ENCODE peak calls at places on chromosomes 6 and 20, in nine cellular contexts. One of them, this sample, is unnamed. For H3K79me2, the result is how much of the 10 kb centered on the place peaks cover.

GRCh38 chr6:145815351-145815772 is 767 bp upstream of the FBXO30 start:
- DNase-seq in MM.1S: no peak
- DNase-seq in hepatocyte: peak
- DNase-seq in GM23248: peak
- DNase-seq in neural progenitor cell: no peak
- DNase-seq in GM23338: peak
- DNase-seq in SK-N-SH: peak
- DNase-seq in HCT116: no peak
- DNase-seq in PC-3: no peak
- DNase-seq in this sample: no peak

GRCh38 chr6:17280552-17281090 is 540 bp upstream of the RBM24 start:
- DNase-seq in MM.1S: no peak
- DNase-seq in hepatocyte: peak
- DNase-seq in GM23248: peak
- DNase-seq in neural progenitor cell: peak
- DNase-seq in GM23338: peak
- DNase-seq in SK-N-SH: peak
- DNase-seq in HCT116: no peak
- DNase-seq in PC-3: no peak
- DNase-seq in this sample: no peak

GRCh38 chr20:47080365-47080764 is 185.7 kb downstream of the EYA2 start:
- DNase-seq in MM.1S: no peak
- DNase-seq in hepatocyte: no peak
- DNase-seq in GM23248: no peak
- DNase-seq in neural progenitor cell: no peak
- DNase-seq in GM23338: no peak
- DNase-seq in SK-N-SH: no peak
- DNase-seq in HCT116: no peak
- DNase-seq in PC-3: no peak
- DNase-seq in this sample: no peak

GRCh38 chr6:32967151-32968091 is 973 bp upstream of the BRD2 start:
- DNase-seq in MM.1S: peak
- DNase-seq in hepatocyte: peak
- DNase-seq in GM23248: peak
- DNase-seq in neural progenitor cell: peak
- DNase-seq in GM23338: peak
- DNase-seq in SK-N-SH: peak
- DNase-seq in HCT116: peak
- DNase-seq in PC-3: peak
- DNase-seq in this sample: peak

GRCh38 chr6:112431803-112432202 is 84.7 kb downstream of the RFPL4B start:
- DNase-seq in MM.1S: no peak
- DNase-seq in hepatocyte: no peak
- DNase-seq in GM23248: no peak
- DNase-seq in neural progenitor cell: no peak
- DNase-seq in GM23338: no peak
- DNase-seq in SK-N-SH: no peak
- DNase-seq in HCT116: no peak
- DNase-seq in PC-3: no peak
- DNase-seq in this sample: no peak

GRCh38 chr6:44735631-44735963 is 348.1 kb downstream of the CDC5L start:
- DNase-seq in MM.1S: no peak
- DNase-seq in hepatocyte: no peak
- DNase-seq in GM23248: peak
- DNase-seq in neural progenitor cell: no peak
- DNase-seq in GM23338: no peak
- DNase-seq in SK-N-SH: no peak
- DNase-seq in HCT116: no peak
- DNase-seq in PC-3: peak
- DNase-seq in this sample: no peak

GRCh38 chr20:62534526-62535221 is 58.9 kb upstream of the GATA5 start:
- DNase-seq in MM.1S: no peak
- DNase-seq in hepatocyte: no peak
- DNase-seq in GM23248: no peak
- DNase-seq in neural progenitor cell: no peak
- DNase-seq in GM23338: no peak
- DNase-seq in SK-N-SH: no peak
- DNase-seq in HCT116: no peak
- DNase-seq in PC-3: no peak
- DNase-seq in this sample: no peak

GRCh38 chr6:17884501-17885039 is 102.9 kb downstream of the KIF13A start:
- DNase-seq in MM.1S: peak
- DNase-seq in hepatocyte: no peak
- DNase-seq in GM23248: peak
- DNase-seq in neural progenitor cell: no peak
- DNase-seq in GM23338: no peak
- DNase-seq in SK-N-SH: no peak
- DNase-seq in HCT116: no peak
- DNase-seq in PC-3: no peak
- DNase-seq in this sample: no peak

GRCh38 chr6:44697333-44697732 is 309.8 kb downstream of the CDC5L start:
- DNase-seq in MM.1S: no peak
- DNase-seq in hepatocyte: no peak
- DNase-seq in GM23248: no peak
- DNase-seq in neural progenitor cell: peak
- DNase-seq in GM23338: peak
- DNase-seq in SK-N-SH: no peak
- DNase-seq in HCT116: no peak
- DNase-seq in PC-3: no peak
- DNase-seq in this sample: no peak

GRCh38 chr6:168242655-168243225 is 76.8 kb downstream of the DACT2 start:
- DNase-seq in MM.1S: no peak
- DNase-seq in hepatocyte: no peak
- DNase-seq in GM23248: no peak
- DNase-seq in neural progenitor cell: no peak
- DNase-seq in GM23338: no peak
- DNase-seq in SK-N-SH: no peak
- DNase-seq in HCT116: no peak
- DNase-seq in PC-3: no peak
- DNase-seq in this sample: no peak

GRCh38 chr20:24577271-24577909 is 108.0 kb downstream of the SYNDIG1 start:
- DNase-seq in MM.1S: no peak
- DNase-seq in hepatocyte: no peak
- DNase-seq in GM23248: peak
- DNase-seq in neural progenitor cell: no peak
- DNase-seq in GM23338: no peak
- DNase-seq in SK-N-SH: no peak
- DNase-seq in HCT116: no peak
- DNase-seq in PC-3: peak
- DNase-seq in this sample: no peak

GRCh38 chr6:84766118-84766683 is 1.8 kb upstream of the TBX18 start:
- DNase-seq in MM.1S: no peak
- DNase-seq in hepatocyte: no peak
- DNase-seq in GM23248: no peak
- DNase-seq in neural progenitor cell: peak
- DNase-seq in GM23338: peak
- DNase-seq in SK-N-SH: no peak
- DNase-seq in HCT116: no peak
- DNase-seq in PC-3: no peak
- DNase-seq in this sample: no peak

GRCh38 chr6:99588618-99589289 is 17.9 kb upstream of the PRDM13 start:
- DNase-seq in MM.1S: peak
- DNase-seq in hepatocyte: peak
- DNase-seq in GM23248: peak
- DNase-seq in neural progenitor cell: peak
- DNase-seq in GM23338: peak
- DNase-seq in SK-N-SH: peak
- DNase-seq in HCT116: no peak
- DNase-seq in PC-3: peak
- DNase-seq in this sample: no peak

GRCh38 chr6:25499851-25500250 is 152.2 kb upstream of the SCGN start:
- DNase-seq in MM.1S: no peak
- DNase-seq in hepatocyte: peak
- DNase-seq in GM23248: peak
- DNase-seq in neural progenitor cell: no peak
- DNase-seq in GM23338: peak
- DNase-seq in SK-N-SH: no peak
- DNase-seq in HCT116: no peak
- DNase-seq in PC-3: peak
- DNase-seq in this sample: no peak

GRCh38 chr6:75755704-75756103 is 6.7 kb downstream of the MYO6 start:
- DNase-seq in MM.1S: no peak
- DNase-seq in hepatocyte: no peak
- DNase-seq in GM23248: peak
- DNase-seq in neural progenitor cell: no peak
- DNase-seq in GM23338: no peak
- DNase-seq in SK-N-SH: no peak
- DNase-seq in HCT116: no peak
- DNase-seq in PC-3: no peak
- DNase-seq in this sample: no peak
- H3K79me2 ChIP-seq in MM.1S: half or more
- H3K79me2 ChIP-seq in hepatocyte: half or more
- H3K79me2 ChIP-seq in GM23248: half or more
- H3K79me2 ChIP-seq in neural progenitor cell: under half
- H3K79me2 ChIP-seq in GM23338: under half
- H3K79me2 ChIP-seq in SK-N-SH: under half
- H3K79me2 ChIP-seq in HCT116: half or more
- H3K79me2 ChIP-seq in PC-3: half or more
- H3K79me2 ChIP-seq in this sample: under half

GRCh38 chr6:1831030-1831429 is 221.3 kb downstream of the FOXC1 start:
- DNase-seq in MM.1S: no peak
- DNase-seq in hepatocyte: no peak
- DNase-seq in GM23248: no peak
- DNase-seq in neural progenitor cell: peak
- DNase-seq in GM23338: no peak
- DNase-seq in SK-N-SH: no peak
- DNase-seq in HCT116: no peak
- DNase-seq in PC-3: no peak
- DNase-seq in this sample: no peak

GRCh38 chr6:1832358-1832757 is 222.6 kb downstream of the FOXC1 start:
- DNase-seq in MM.1S: no peak
- DNase-seq in hepatocyte: no peak
- DNase-seq in GM23248: no peak
- DNase-seq in neural progenitor cell: no peak
- DNase-seq in GM23338: no peak
- DNase-seq in SK-N-SH: no peak
- DNase-seq in HCT116: no peak
- DNase-seq in PC-3: no peak
- DNase-seq in this sample: no peak

GRCh38 chr6:1834231-1834630 is 224.5 kb downstream of the FOXC1 start:
- DNase-seq in MM.1S: no peak
- DNase-seq in hepatocyte: no peak
- DNase-seq in GM23248: no peak
- DNase-seq in neural progenitor cell: no peak
- DNase-seq in GM23338: no peak
- DNase-seq in SK-N-SH: no peak
- DNase-seq in HCT116: no peak
- DNase-seq in PC-3: no peak
- DNase-seq in this sample: no peak

GRCh38 chr6:1834641-1835516 is 225.2 kb downstream of the FOXC1 start:
- DNase-seq in MM.1S: no peak
- DNase-seq in hepatocyte: no peak
- DNase-seq in GM23248: no peak
- DNase-seq in neural progenitor cell: no peak
- DNase-seq in GM23338: peak
- DNase-seq in SK-N-SH: no peak
- DNase-seq in HCT116: no peak
- DNase-seq in PC-3: no peak
- DNase-seq in this sample: no peak

GRCh38 chr6:1832844-1833787 is 223.4 kb downstream of the FOXC1 start:
- DNase-seq in MM.1S: no peak
- DNase-seq in hepatocyte: no peak
- DNase-seq in GM23248: no peak
- DNase-seq in neural progenitor cell: no peak
- DNase-seq in GM23338: no peak
- DNase-seq in SK-N-SH: peak
- DNase-seq in HCT116: no peak
- DNase-seq in PC-3: peak
- DNase-seq in this sample: no peak
- TF ChIP-seq EZH2phosphoT487 in MM.1S: no peak
- TF ChIP-seq EZH2phosphoT487 in hepatocyte: no peak
- TF ChIP-seq EZH2phosphoT487 in GM23248: no peak
- TF ChIP-seq EZH2phosphoT487 in neural progenitor cell: no peak
- TF ChIP-seq EZH2phosphoT487 in GM23338: no peak
- TF ChIP-seq EZH2phosphoT487 in SK-N-SH: no peak
- TF ChIP-seq EZH2phosphoT487 in HCT116: no peak
- TF ChIP-seq EZH2phosphoT487 in PC-3: no peak
- TF ChIP-seq EZH2phosphoT487 in this sample: no peak

DNA sequence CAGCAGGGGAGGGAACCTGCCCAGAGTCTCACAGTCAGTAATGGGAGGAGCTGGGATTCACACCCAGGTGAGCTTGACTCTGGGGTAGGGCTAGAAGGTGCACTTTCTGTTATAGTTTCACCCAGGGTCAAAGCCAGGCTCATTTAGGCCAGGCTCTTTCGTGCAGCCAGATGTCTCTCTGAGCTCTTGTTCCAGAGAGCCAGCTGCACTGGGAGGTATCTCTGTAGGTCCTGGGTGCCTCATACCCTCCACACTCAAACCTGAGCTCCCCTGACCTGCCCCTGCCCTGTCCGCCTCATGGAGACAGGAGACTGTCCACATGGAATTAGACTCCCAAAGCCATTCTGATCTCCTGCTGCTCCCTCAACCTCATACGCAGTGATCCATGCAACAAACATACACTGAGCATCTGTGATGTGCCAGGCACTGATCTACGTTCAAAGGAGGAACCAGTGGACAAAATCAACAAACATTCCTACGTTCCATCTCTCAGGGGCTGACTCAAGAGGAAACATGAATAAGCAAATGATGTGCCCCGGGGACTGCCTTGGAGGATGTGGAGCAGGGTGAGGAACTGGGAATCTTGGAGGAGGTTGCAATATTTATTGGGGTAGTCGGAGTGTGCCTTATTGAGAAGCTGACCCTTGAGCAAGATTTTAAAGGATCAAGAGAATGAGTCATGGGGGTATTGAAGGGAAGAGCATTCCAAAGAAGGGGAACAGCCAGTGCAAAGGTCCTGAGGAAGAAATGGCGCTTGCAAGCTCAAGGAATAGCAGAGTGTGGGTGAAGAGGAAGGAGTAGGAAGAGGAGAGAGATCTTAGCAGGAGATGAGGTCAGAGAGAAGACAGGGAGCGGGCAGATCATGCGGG is 71.3 kb upstream of the TOX2 start:
- DNase-seq in MM.1S: peak
- DNase-seq in hepatocyte: no peak
- DNase-seq in GM23248: peak
- DNase-seq in neural progenitor cell: no peak
- DNase-seq in GM23338: no peak
- DNase-seq in SK-N-SH: no peak
- DNase-seq in HCT116: no peak
- DNase-seq in PC-3: peak
- DNase-seq in this sample: no peak
- H3K27ac ChIP-seq in MM.1S: peak
- H3K27ac ChIP-seq in hepatocyte: no peak
- H3K27ac ChIP-seq in GM23248: peak
- H3K27ac ChIP-seq in neural progenitor cell: no peak
- H3K27ac ChIP-seq in GM23338: no peak
- H3K27ac ChIP-seq in SK-N-SH: peak
- H3K27ac ChIP-seq in HCT116: no peak
- H3K27ac ChIP-seq in PC-3: peak
- H3K27ac ChIP-seq in this sample: no peak

DNA sequence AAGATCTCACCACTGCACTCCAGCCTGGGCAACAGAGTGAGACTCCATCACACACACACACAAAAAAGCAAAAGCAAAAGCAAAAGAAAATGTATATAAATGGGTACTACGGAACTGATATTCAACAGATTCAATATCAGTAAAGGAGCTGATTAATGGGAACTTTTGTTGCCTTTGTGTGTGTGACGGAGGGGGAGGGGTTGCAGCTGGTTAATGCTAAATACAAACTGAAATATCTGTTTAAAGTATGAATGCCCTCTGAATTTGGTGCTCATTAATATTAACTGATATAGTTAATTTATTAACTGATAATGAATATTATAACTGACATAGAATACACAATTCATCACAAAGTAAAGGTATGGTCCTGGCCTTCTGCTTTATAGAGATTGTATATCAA is 8.4 kb downstream of the NCOA6 start:
- DNase-seq in MM.1S: no peak
- DNase-seq in hepatocyte: no peak
- DNase-seq in GM23248: no peak
- DNase-seq in neural progenitor cell: no peak
- DNase-seq in GM23338: no peak
- DNase-seq in SK-N-SH: no peak
- DNase-seq in HCT116: no peak
- DNase-seq in PC-3: no peak
- DNase-seq in this sample: no peak
- H3K79me2 ChIP-seq in MM.1S: half or more
- H3K79me2 ChIP-seq in hepatocyte: half or more
- H3K79me2 ChIP-seq in GM23248: half or more
- H3K79me2 ChIP-seq in neural progenitor cell: half or more
- H3K79me2 ChIP-seq in GM23338: under half
- H3K79me2 ChIP-seq in SK-N-SH: half or more
- H3K79me2 ChIP-seq in HCT116: half or more
- H3K79me2 ChIP-seq in PC-3: half or more
- H3K79me2 ChIP-seq in this sample: under half

This sample was measured in OCI-LY7.